ENCODE peak calls at places on chromosomes 12 and 14, in seven cellular contexts. B is C1 segment of cervical spinal cord; X is GM04503; U is AG10803; S is dermis microvascular lymphatic vessel endothelial cell; Y is CD8-positive, alpha-beta T cell; C is activated CD4-positive, alpha-beta T cell treated with anti-CD3 and anti-CD28 coated beads, Interleukin-2, amount 50 U/mL, for 24 hours. N is an unnamed sample.

GRCh38 chr14:93980464-93981201 is 4.3 kb upstream of the ASB2 start:
- DNase-seq in C (no peak), S (no peak), U (no peak), X (no peak), B (peak), Y (no peak), N (no peak)

GRCh38 chr14:30527196-30527595 is 31.8 kb upstream of the G2E3 start:
- DNase-seq in Y (no peak), S (no peak), C (no peak), U (no peak), B (no peak), X (no peak), N (no peak)

GRCh38 chr12:54030889-54031860 is 1.7 kb upstream of the HOXC5 start:
- DNase-seq in B (no peak), Y (no peak), S (no peak), U (peak), X (no peak), C (no peak), N (no peak)

GRCh38 chr12:12024958-12025682 is 45.6 kb upstream of the BCL2L14 start:
- DNase-seq in Y (peak), U (no peak), B (no peak), S (no peak), C (no peak), X (no peak), N (no peak)

GRCh38 chr14:81303258-81303935 is 82.6 kb upstream of the GTF2A1 start:
- DNase-seq in U (no peak), B (no peak), X (no peak), S (peak), C (no peak), Y (no peak), N (no peak)

GRCh38 chr14:93078830-93079229 is 36.9 kb downstream of the ITPK1 start:
- DNase-seq in B (no peak), S (no peak), Y (no peak), U (peak), X (peak), C (no peak), N (no peak)

GRCh38 chr14:72792051-72792788 is 101.7 kb downstream of the DPF3 start:
- DNase-seq in B (peak), X (no peak), C (no peak), Y (no peak), S (no peak), U (no peak), N (no peak)

GRCh38 chr12:124754949-124755800 is 108.5 kb downstream of the SCARB1 start:
- DNase-seq in C (no peak), U (peak), Y (peak), B (peak), S (no peak), X (peak), N (no peak)

GRCh38 chr12:101727098-101727497 is 12.2 kb downstream of the SYCP3 start:
- DNase-seq in B (no peak), Y (no peak), X (no peak), U (no peak), S (no peak), C (no peak), N (no peak)

GRCh38 chr12:48592591-48593086 is 22.8 kb upstream of the LALBA start:
- DNase-seq in C (no peak), B (no peak), S (no peak), Y (no peak), U (no peak), X (no peak), N (no peak)

GRCh38 chr12:88298761-88299242 is 156.7 kb downstream of the TMTC3 start:
- DNase-seq in U (peak), Y (no peak), B (no peak), X (peak), S (no peak), C (no peak), N (no peak)

GRCh38 chr14:88550078-88550477 is 4.7 kb downstream of the PTPN21 start:
- DNase-seq in X (no peak), B (no peak), C (no peak), U (no peak), S (no peak), Y (no peak), N (no peak)

GRCh38 chr12:1666685-1667162 is 24.1 kb upstream of the ADIPOR2 start:
- DNase-seq in S (no peak), Y (no peak), X (no peak), B (no peak), U (no peak), C (no peak), N (no peak)

N was measured in T follicular helper cell.